ENCODE peak calls at places on chromosomes 6 and 20, in four cellular contexts. One of them, this sample, is unnamed.
A peak's percentile ranks its signal among the peaks of the same experiment; 100 is the strongest.

GRCh38 chr6:14452567-14453527 is 335.3 kb downstream of the CD83 start:
- DNase-seq in sigmoid colon: no peak
- DNase-seq in HFFc6: no peak
- DNase-seq in natural killer cell: no peak
- DNase-seq in this sample: no peak

GRCh38 chr6:114906096-114906495 is 563.3 kb upstream of the HS3ST5 start:
- DNase-seq in sigmoid colon: no peak
- DNase-seq in HFFc6: no peak
- DNase-seq in natural killer cell: no peak
- DNase-seq in this sample: no peak

GRCh38 chr6:5202206-5202605 is 58.5 kb downstream of the LYRM4 start:
- DNase-seq in sigmoid colon: no peak
- DNase-seq in natural killer cell: no peak
- DNase-seq in HFFc6: no peak
- DNase-seq in this sample: no peak

GRCh38 chr6:166611631-166612030 is 15.4 kb downstream of the RPS6KA2 start:
- DNase-seq in natural killer cell: no peak
- DNase-seq in sigmoid colon: no peak
- DNase-seq in HFFc6: no peak
- DNase-seq in this sample: no peak

GRCh38 chr20:24443436-24443835 is 26.0 kb upstream of the SYNDIG1 start:
- DNase-seq in HFFc6: no peak
- DNase-seq in sigmoid colon: no peak
- DNase-seq in natural killer cell: no peak
- DNase-seq in this sample: no peak

GRCh38 chr6:81751388-81752083 is 945 bp downstream of the TENT5A start:
- DNase-seq in natural killer cell: peak; percentile 53
- DNase-seq in HFFc6: peak; percentile 29
- DNase-seq in sigmoid colon: peak; percentile 85
- DNase-seq in this sample: no peak

GRCh38 chr20:63402860-63403220 is 41.7 kb upstream of the CHRNA4 start:
- DNase-seq in natural killer cell: no peak
- DNase-seq in HFFc6: no peak
- DNase-seq in sigmoid colon: no peak
- DNase-seq in this sample: no peak

GRCh38 chr20:58310291-58310782 is 822 bp downstream of the RAB22A start:
- DNase-seq in sigmoid colon: no peak
- DNase-seq in HFFc6: peak; percentile 4
- DNase-seq in natural killer cell: no peak
- DNase-seq in this sample: no peak

GRCh38 chr20:53331151-53331973 is 262.3 kb downstream of the ZNF217 start:
- DNase-seq in natural killer cell: no peak
- DNase-seq in sigmoid colon: no peak
- DNase-seq in HFFc6: no peak
- DNase-seq in this sample: no peak

GRCh38 chr6:20364327-20364726 is 37.4 kb upstream of the E2F3 start:
- DNase-seq in natural killer cell: no peak
- DNase-seq in HFFc6: no peak
- DNase-seq in sigmoid colon: no peak
- DNase-seq in this sample: no peak

GRCh38 chr6:32415521-32416019 is 8.6 kb upstream of the BTNL2 start:
- DNase-seq in HFFc6: peak; percentile 52
- DNase-seq in natural killer cell: peak; percentile 66
- DNase-seq in sigmoid colon: peak; percentile 84
- DNase-seq in this sample: peak; percentile 34

GRCh38 chr20:37711987-37712961 is 18.4 kb downstream of the CTNNBL1 start:
- DNase-seq in HFFc6: no peak
- DNase-seq in natural killer cell: no peak
- DNase-seq in sigmoid colon: no peak
- DNase-seq in this sample: no peak

GRCh38 chr6:55958790-55959189 is 83.4 kb upstream of the BMP5 start:
- DNase-seq in sigmoid colon: no peak
- DNase-seq in HFFc6: no peak
- DNase-seq in natural killer cell: no peak
- DNase-seq in this sample: no peak

GRCh38 chr6:99604161-99605073 is 2.2 kb upstream of the PRDM13 start:
- DNase-seq in sigmoid colon: no peak
- DNase-seq in natural killer cell: no peak
- DNase-seq in HFFc6: no peak
- DNase-seq in this sample: no peak

GRCh38 chr6:169880516-169880915 is 129.1 kb downstream of the ERMARD start:
- DNase-seq in sigmoid colon: no peak
- DNase-seq in natural killer cell: no peak
- DNase-seq in HFFc6: no peak
- DNase-seq in this sample: no peak

GRCh38 chr6:146650799-146651481 is 52.2 kb downstream of the ADGB start:
- DNase-seq in HFFc6: no peak
- DNase-seq in sigmoid colon: no peak
- DNase-seq in natural killer cell: no peak
- DNase-seq in this sample: no peak

GRCh38 chr20:31713312-31714049 is 9.2 kb downstream of the BCL2L1 start:
- DNase-seq in HFFc6: peak; percentile 86
- DNase-seq in natural killer cell: no peak
- DNase-seq in sigmoid colon: peak; percentile 95
- DNase-seq in this sample: peak; percentile 68

GRCh38 chr6:44342489-44342888 is at the start of gene SPATS1:
- DNase-seq in natural killer cell: no peak
- DNase-seq in HFFc6: no peak
- DNase-seq in sigmoid colon: no peak
- DNase-seq in this sample: no peak

GRCh38 chr6:151160869-151161268 is 78.9 kb upstream of the AKAP12 start:
- DNase-seq in HFFc6: no peak
- DNase-seq in sigmoid colon: no peak
- DNase-seq in natural killer cell: no peak
- DNase-seq in this sample: no peak

GRCh38 chr20:43731469-43731868 is 4.7 kb upstream of the GTSF1L start:
- DNase-seq in sigmoid colon: no peak
- DNase-seq in HFFc6: peak; percentile 32
- DNase-seq in natural killer cell: no peak
- DNase-seq in this sample: no peak

DNA sequence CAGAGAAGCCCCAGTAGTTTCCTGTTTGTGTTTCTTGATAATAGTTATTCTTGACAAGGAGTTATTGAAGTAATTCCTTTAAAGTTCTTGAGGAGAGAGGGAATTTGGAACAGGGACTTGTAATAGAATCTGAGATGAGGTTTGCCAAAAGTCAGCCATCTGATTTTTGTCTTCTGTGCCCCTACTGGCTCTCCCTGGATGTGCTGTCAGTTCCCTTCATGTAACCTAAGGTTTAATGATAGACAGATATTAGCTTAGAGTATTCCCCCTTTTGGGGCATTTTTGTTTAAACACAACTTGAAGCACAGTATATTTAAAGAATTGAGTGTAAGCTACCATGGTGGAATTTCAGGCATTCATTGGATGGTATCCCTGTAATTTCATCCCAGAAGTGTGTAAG is 71.4 kb downstream of the CARMIL1 start:
- DNase-seq in HFFc6: no peak
- DNase-seq in natural killer cell: no peak
- DNase-seq in sigmoid colon: no peak
- DNase-seq in this sample: no peak
- TF ChIP-seq CTCF in HFFc6: peak; percentile 32
- TF ChIP-seq CTCF in natural killer cell: no peak
- TF ChIP-seq CTCF in sigmoid colon: no peak
- TF ChIP-seq CTCF in this sample: no peak

GRCh38 chr20:50568549-50568942 is 58.4 kb downstream of the PTPN1 start:
- DNase-seq in natural killer cell: no peak
- DNase-seq in HFFc6: no peak
- DNase-seq in sigmoid colon: no peak
- DNase-seq in this sample: no peak

GRCh38 chr20:50572922-50573777 is 63.0 kb downstream of the PTPN1 start:
- DNase-seq in natural killer cell: no peak
- DNase-seq in HFFc6: peak; percentile 55
- DNase-seq in sigmoid colon: peak; percentile 86
- DNase-seq in this sample: peak; percentile 73

GRCh38 chr20:50567860-50568548 is 57.8 kb downstream of the PTPN1 start:
- DNase-seq in sigmoid colon: no peak
- DNase-seq in natural killer cell: no peak
- DNase-seq in HFFc6: no peak
- DNase-seq in this sample: no peak

GRCh38 chr20:50571466-50571865 is 61.3 kb downstream of the PTPN1 start:
- DNase-seq in sigmoid colon: no peak
- DNase-seq in HFFc6: no peak
- DNase-seq in natural killer cell: no peak
- DNase-seq in this sample: no peak

GRCh38 chr20:50569864-50570836 is 60.0 kb downstream of the PTPN1 start:
- DNase-seq in HFFc6: no peak
- DNase-seq in sigmoid colon: no peak
- DNase-seq in natural killer cell: no peak
- DNase-seq in this sample: no peak
- TF ChIP-seq CTCF in HFFc6: peak; percentile 52
- TF ChIP-seq CTCF in sigmoid colon: no peak
- TF ChIP-seq CTCF in natural killer cell: no peak
- TF ChIP-seq CTCF in this sample: peak; percentile 33

GRCh38 chr20:56817780-56818675 is 188.9 kb downstream of the TFAP2C start:
- DNase-seq in HFFc6: no peak
- DNase-seq in natural killer cell: no peak
- DNase-seq in sigmoid colon: no peak
- DNase-seq in this sample: no peak
- TF ChIP-seq CTCF in HFFc6: peak; percentile 50
- TF ChIP-seq CTCF in natural killer cell: no peak
- TF ChIP-seq CTCF in sigmoid colon: no peak
- TF ChIP-seq CTCF in this sample: no peak

DNA sequence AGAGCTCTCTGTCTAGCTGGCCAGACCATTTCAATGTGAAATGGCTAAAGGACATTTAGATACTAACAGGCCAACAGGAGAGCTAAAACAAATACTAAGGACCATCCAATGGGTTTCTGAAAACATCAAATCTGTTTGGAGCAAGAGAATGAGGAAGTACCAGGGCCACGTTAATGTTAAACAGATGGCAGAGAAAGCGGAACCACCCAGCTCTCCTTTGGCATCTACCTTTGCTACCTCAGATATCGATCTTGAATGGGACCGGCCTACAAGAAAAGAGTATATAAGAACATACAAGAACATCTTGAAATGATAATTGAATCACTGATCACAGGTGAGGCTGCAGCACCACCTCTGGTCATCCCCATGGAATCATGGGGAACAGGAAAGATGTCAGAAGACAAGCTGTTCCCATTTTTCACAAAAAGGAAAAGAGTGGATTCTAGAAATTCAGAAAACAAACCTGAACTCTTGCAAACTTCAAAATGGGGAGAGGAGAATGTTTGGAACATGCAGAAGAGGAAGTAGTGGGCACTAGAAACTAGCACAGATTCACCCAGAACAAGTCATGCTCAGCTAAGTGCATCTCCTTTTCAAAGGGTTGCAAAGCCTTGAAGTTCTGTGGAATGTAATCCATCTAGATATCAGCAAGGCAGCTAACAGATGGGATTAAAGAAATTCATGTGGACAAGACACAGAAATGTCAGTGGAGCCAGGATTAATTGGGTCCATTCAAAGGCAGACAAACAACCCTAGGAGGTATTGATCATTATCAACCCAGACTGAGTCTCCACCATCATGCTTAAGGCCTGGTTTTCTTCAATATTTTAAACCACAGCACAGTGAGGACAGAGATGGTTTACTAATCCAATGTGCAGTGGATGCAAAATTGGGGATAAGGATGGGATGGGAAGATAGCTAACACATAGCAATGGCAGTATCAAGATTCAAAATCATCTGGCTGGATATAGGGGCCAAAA is 31.5 kb downstream of the KCNK5 start:
- DNase-seq in HFFc6: no peak
- DNase-seq in natural killer cell: no peak
- DNase-seq in sigmoid colon: no peak
- DNase-seq in this sample: no peak
- TF ChIP-seq CTCF in HFFc6: no peak
- TF ChIP-seq CTCF in natural killer cell: no peak
- TF ChIP-seq CTCF in sigmoid colon: no peak
- TF ChIP-seq CTCF in this sample: no peak

DNA sequence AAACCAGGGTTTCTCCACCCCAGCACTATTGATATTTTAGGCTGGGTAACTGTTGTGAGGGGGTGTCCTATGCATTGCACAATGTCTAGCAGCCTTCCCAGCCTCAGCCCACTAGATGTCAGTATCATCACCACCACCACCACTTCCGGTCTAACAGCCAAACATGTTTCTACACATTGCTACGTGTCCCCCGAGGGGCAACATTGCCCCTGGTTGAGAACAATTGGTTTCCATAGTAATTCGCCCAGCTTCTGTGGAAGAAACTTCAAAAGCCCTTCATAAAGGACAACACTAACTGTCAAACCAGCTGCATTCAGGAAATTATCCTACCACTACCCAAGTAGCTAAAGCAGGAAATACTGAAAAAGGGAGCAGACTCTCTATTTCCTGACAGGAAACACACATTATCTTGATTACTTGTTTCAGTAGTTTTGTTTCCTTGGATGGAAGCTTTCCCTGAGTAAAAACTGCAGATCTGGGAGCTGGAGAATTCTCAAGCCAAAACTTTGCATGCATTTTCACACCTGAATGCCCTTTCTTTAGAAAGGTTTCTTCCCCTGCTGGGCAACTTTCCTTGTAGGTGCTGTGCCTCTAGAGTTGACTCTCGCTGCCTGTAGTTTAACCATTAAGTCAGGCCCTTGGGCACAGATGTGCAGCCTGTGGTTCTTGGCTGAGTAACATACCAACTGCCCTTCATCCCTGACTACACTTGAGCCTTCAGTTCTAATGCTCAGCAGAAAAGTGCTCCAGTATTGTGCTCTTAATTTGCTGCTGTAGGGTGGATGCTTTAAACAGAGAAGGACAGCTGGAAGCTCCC is 23.6 kb downstream of the PKHD1 start:
- DNase-seq in natural killer cell: peak; percentile 44
- DNase-seq in HFFc6: peak; percentile 4
- DNase-seq in sigmoid colon: no peak
- DNase-seq in this sample: no peak
- TF ChIP-seq CTCF in natural killer cell: peak; percentile 57
- TF ChIP-seq CTCF in HFFc6: peak; percentile 69
- TF ChIP-seq CTCF in sigmoid colon: peak; percentile 6
- TF ChIP-seq CTCF in this sample: peak; percentile 53

GRCh38 chr20:51446656-51447055 is 95.9 kb downstream of the NFATC2 start:
- DNase-seq in HFFc6: peak; percentile 78
- DNase-seq in sigmoid colon: peak; percentile 83
- DNase-seq in natural killer cell: no peak
- DNase-seq in this sample: peak; percentile 16
- TF ChIP-seq CTCF in HFFc6: no peak
- TF ChIP-seq CTCF in sigmoid colon: no peak
- TF ChIP-seq CTCF in natural killer cell: no peak
- TF ChIP-seq CTCF in this sample: no peak

This sample was measured in AG09319.